ENCODE peak calls at places on chromosomes 13 and 19, in nine cellular contexts. I is lung microvascular endothelial cell; P is esophagus squamous epithelium; X is colonic mucosa; J is stimulated activated CD4-positive, alpha-beta T cell treated with anti-CD3 and anti-CD28 coated beads, Interleukin-2, amount 100 ng/mL, for 24 hours; D is neural crest cell; O is left kidney; M is T-helper 2 cell; G is brain microvascular endothelial cell. E is an unnamed sample.

GRCh38 chr19:13932911-13933393 is 5.3 kb downstream of the PODNL1 start:
- DNase-seq in I (no peak), P (no peak), X (no peak), J (no peak), D (no peak), O (no peak), M (no peak), G (no peak), E (no peak)

GRCh38 chr19:16702123-16702522 is 17.5 kb upstream of the NWD1 start:
- DNase-seq in I (peak), P (no peak), X (no peak), J (no peak), D (no peak), O (peak), M (no peak), G (peak), E (no peak)

GRCh38 chr19:49020931-49021895 is 2.9 kb downstream of the CGB3 start:
- DNase-seq in I (no peak), P (no peak), X (no peak), J (no peak), D (no peak), O (peak), M (no peak), G (peak), E (no peak)

GRCh38 chr13:26502826-26503225 is 54.7 kb upstream of the WASF3 start:
- DNase-seq in I (peak), P (no peak), X (no peak), J (peak), D (no peak), O (no peak), M (no peak), G (peak), E (no peak)

GRCh38 chr13:21675095-21676007 is 4.5 kb downstream of the FGF9 start:
- DNase-seq in I (no peak), P (no peak), X (peak), J (peak), D (peak), O (peak), M (no peak), G (no peak), E (peak)

GRCh38 chr13:43074824-43075510 is 51.6 kb downstream of the DNAJC15 start:
- DNase-seq in I (no peak), P (no peak), X (no peak), J (no peak), D (no peak), O (no peak), M (no peak), G (no peak), E (no peak)

GRCh38 chr19:33505168-33505567 is 16.4 kb downstream of the PEPD start:
- DNase-seq in I (no peak), P (no peak), X (no peak), J (no peak), D (no peak), O (peak), M (no peak), G (no peak), E (no peak)

GRCh38 chr19:1676351-1677266 is 24.2 kb upstream of the TCF3 start:
- DNase-seq in I (no peak), P (no peak), X (no peak), J (no peak), D (no peak), O (no peak), M (no peak), G (no peak), E (no peak)

GRCh38 chr19:34259367-34259865 is 5.1 kb downstream of the GARRE1 start:
- DNase-seq in I (peak), P (no peak), X (no peak), J (no peak), D (no peak), O (no peak), M (no peak), G (no peak), E (no peak)

GRCh38 chr19:15330801-15331418 is 1.4 kb downstream of the BRD4 start:
- DNase-seq in I (peak), P (no peak), X (peak), J (no peak), D (no peak), O (peak), M (no peak), G (peak), E (no peak)

GRCh38 chr13:112842343-112842856 is 126.6 kb upstream of the MCF2L start:
- DNase-seq in I (peak), P (no peak), X (no peak), J (no peak), D (no peak), O (peak), M (no peak), G (peak), E (no peak)

GRCh38 chr19:58352760-58353671 is at the start of gene A1BG:
- DNase-seq in I (no peak), P (no peak), X (no peak), J (no peak), D (no peak), O (no peak), M (no peak), G (no peak), E (no peak)

GRCh38 chr19:4557971-4558941 is 1.2 kb downstream of the SEMA6B start:
- DNase-seq in I (peak), P (no peak), X (no peak), J (peak), D (peak), O (peak), M (no peak), G (no peak), E (peak)

GRCh38 chr13:103140001-103140671 is 73.9 kb upstream of the SLC10A2 start:
- DNase-seq in I (no peak), P (no peak), X (no peak), J (no peak), D (no peak), O (peak), M (no peak), G (peak), E (peak)

GRCh38 chr13:105655046-105655445 is 880.4 kb downstream of the EFNB2 start:
- DNase-seq in I (no peak), P (no peak), X (no peak), J (no peak), D (no peak), O (no peak), M (no peak), G (peak), E (no peak)

GRCh38 chr13:101628900-101629299 is 176.4 kb downstream of the ITGBL1 start:
- DNase-seq in I (no peak), P (no peak), X (no peak), J (no peak), D (no peak), O (no peak), M (no peak), G (no peak), E (no peak)

GRCh38 chr19:47495478-47496372 is 11.7 kb upstream of the KPTN start:
- DNase-seq in I (no peak), P (no peak), X (no peak), J (no peak), D (no peak), O (no peak), M (no peak), G (no peak), E (no peak)

GRCh38 chr19:10604460-10604980 is 17.4 kb upstream of the AP1M2 start:
- DNase-seq in I (peak), P (no peak), X (no peak), J (peak), D (no peak), O (no peak), M (no peak), G (no peak), E (peak)

GRCh38 chr19:5254543-5254942 is 86.1 kb downstream of the PTPRS start:
- DNase-seq in I (no peak), P (no peak), X (no peak), J (no peak), D (no peak), O (no peak), M (no peak), G (no peak), E (no peak)

GRCh38 chr19:49930483-49931011 is 1.2 kb upstream of the NUP62 start:
- DNase-seq in I (peak), P (no peak), X (peak), J (no peak), D (no peak), O (peak), M (no peak), G (no peak), E (no peak)

GRCh38 chr19:39602224-39602623 is at the start of gene LGALS13:
- DNase-seq in I (no peak), P (no peak), X (no peak), J (no peak), D (no peak), O (peak), M (no peak), G (no peak), E (no peak)

GRCh38 chr19:57682226-57682766 is 519 bp downstream of the ZNF551 start:
- DNase-seq in I (no peak), P (no peak), X (no peak), J (no peak), D (no peak), O (no peak), M (no peak), G (no peak), E (no peak)

GRCh38 chr13:36130542-36131214 is 504 bp downstream of the DCLK1 start:
- DNase-seq in I (no peak), P (no peak), X (no peak), J (no peak), D (peak), O (peak), M (no peak), G (no peak), E (no peak)

GRCh38 chr13:27450921-27451461 is 627 bp upstream of the MTIF3 start:
- DNase-seq in I (peak), P (no peak), X (peak), J (peak), D (no peak), O (peak), M (peak), G (peak), E (peak)

GRCh38 chr19:3778104-3778867 is 6.3 kb upstream of the RAX2 start:
- DNase-seq in I (no peak), P (no peak), X (no peak), J (no peak), D (no peak), O (no peak), M (no peak), G (no peak), E (no peak)

GRCh38 chr13:102584423-102584822 is 12.4 kb upstream of the TPP2 start:
- DNase-seq in I (no peak), P (no peak), X (no peak), J (no peak), D (no peak), O (peak), M (no peak), G (no peak), E (no peak)

GRCh38 chr19:55362174-55362989 is 678 bp downstream of the GARIN5B start:
- DNase-seq in I (no peak), P (no peak), X (no peak), J (no peak), D (no peak), O (peak), M (no peak), G (no peak), E (no peak)

GRCh38 chr13:65725001-65725400 is 1505.1 kb downstream of the PCDH9 start:
- DNase-seq in I (no peak), P (no peak), X (no peak), J (no peak), D (no peak), O (no peak), M (no peak), G (peak), E (no peak)

GRCh38 chr13:77300176-77301141 is 26.4 kb downstream of the MYCBP2 start:
- DNase-seq in I (peak), P (no peak), X (no peak), J (no peak), D (no peak), O (no peak), M (no peak), G (peak), E (peak)

GRCh38 chr19:23254141-23254910 is 4.1 kb upstream of the ZNF724 start:
- DNase-seq in I (no peak), P (no peak), X (no peak), J (no peak), D (no peak), O (no peak), M (no peak), G (no peak), E (no peak)

GRCh38 chr13:113742000-113742441 is 17.0 kb upstream of the TMEM255B start:
- DNase-seq in I (peak), P (no peak), X (peak), J (no peak), D (no peak), O (peak), M (no peak), G (no peak), E (peak)

GRCh38 chr13:79679334-79679733 is 198.4 kb downstream of the NDFIP2 start:
- DNase-seq in I (peak), P (no peak), X (peak), J (peak), D (peak), O (peak), M (no peak), G (peak), E (peak)

GRCh38 chr13:86051134-86052103 is 252.2 kb upstream of the SLITRK6 start:
- DNase-seq in I (no peak), P (no peak), X (no peak), J (no peak), D (no peak), O (no peak), M (no peak), G (no peak), E (no peak)

GRCh38 chr19:42169486-42169885 is 37.2 kb upstream of the POU2F2 start:
- DNase-seq in I (no peak), P (no peak), X (no peak), J (no peak), D (no peak), O (no peak), M (no peak), G (no peak), E (no peak)

E was measured in germinal center.